ENCODE peak calls at places on chromosome 1, in ten cellular contexts. One of them, this sample, is unnamed.

GRCh38 chr1:33433509-33434362 is 2.8 kb upstream of the PHC2 start:
- DNase-seq in T-cell: peak; percentile 27
- DNase-seq in mucosa of descending colon: peak; percentile 53
- DNase-seq in brain microvascular endothelial cell: peak; percentile 97
- DNase-seq in activated T-helper 9 cell treated with anti-CD3 and anti-CD28 coated beads, Interleukin-2, amount 50 U/mL, for 16 hours: no peak
- DNase-seq in DMS 273 treated with DMSO at 0.1 percent for 48 hours: no peak
- DNase-seq in endothelial cell: no peak
- DNase-seq in SHP77: no peak
- DNase-seq in SK-N-SH: no peak
- DNase-seq in fibroblast of mammary gland: peak; percentile 100
- DNase-seq in this sample: peak; percentile 73

GRCh38 chr1:95451054-95451453 is 217.0 kb downstream of the RWDD3 start:
- DNase-seq in DMS 273 treated with DMSO at 0.1 percent for 48 hours: no peak
- DNase-seq in mucosa of descending colon: no peak
- DNase-seq in SHP77: no peak
- DNase-seq in endothelial cell: no peak
- DNase-seq in SK-N-SH: no peak
- DNase-seq in activated T-helper 9 cell treated with anti-CD3 and anti-CD28 coated beads, Interleukin-2, amount 50 U/mL, for 16 hours: no peak
- DNase-seq in T-cell: no peak
- DNase-seq in fibroblast of mammary gland: no peak
- DNase-seq in brain microvascular endothelial cell: no peak
- DNase-seq in this sample: peak; percentile 70

GRCh38 chr1:215201301-215201700 is 118.8 kb downstream of the KCNK2 start:
- DNase-seq in fibroblast of mammary gland: peak; percentile 59
- DNase-seq in brain microvascular endothelial cell: no peak
- DNase-seq in activated T-helper 9 cell treated with anti-CD3 and anti-CD28 coated beads, Interleukin-2, amount 50 U/mL, for 16 hours: no peak
- DNase-seq in SHP77: no peak
- DNase-seq in T-cell: no peak
- DNase-seq in DMS 273 treated with DMSO at 0.1 percent for 48 hours: no peak
- DNase-seq in SK-N-SH: no peak
- DNase-seq in mucosa of descending colon: no peak
- DNase-seq in endothelial cell: no peak
- DNase-seq in this sample: no peak

GRCh38 chr1:10522324-10522860 is 47.6 kb downstream of the PEX14 start:
- DNase-seq in brain microvascular endothelial cell: no peak
- DNase-seq in endothelial cell: no peak
- DNase-seq in mucosa of descending colon: no peak
- DNase-seq in activated T-helper 9 cell treated with anti-CD3 and anti-CD28 coated beads, Interleukin-2, amount 50 U/mL, for 16 hours: no peak
- DNase-seq in SHP77: no peak
- DNase-seq in SK-N-SH: no peak
- DNase-seq in DMS 273 treated with DMSO at 0.1 percent for 48 hours: no peak
- DNase-seq in fibroblast of mammary gland: no peak
- DNase-seq in T-cell: no peak
- DNase-seq in this sample: no peak

GRCh38 chr1:113850127-113850796 is 21.2 kb downstream of the PTPN22 start:
- DNase-seq in SHP77: no peak
- DNase-seq in DMS 273 treated with DMSO at 0.1 percent for 48 hours: no peak
- DNase-seq in SK-N-SH: no peak
- DNase-seq in T-cell: no peak
- DNase-seq in activated T-helper 9 cell treated with anti-CD3 and anti-CD28 coated beads, Interleukin-2, amount 50 U/mL, for 16 hours: no peak
- DNase-seq in brain microvascular endothelial cell: no peak
- DNase-seq in endothelial cell: no peak
- DNase-seq in mucosa of descending colon: no peak
- DNase-seq in fibroblast of mammary gland: no peak
- DNase-seq in this sample: no peak

GRCh38 chr1:193321242-193321842 is 134.9 kb upstream of the B3GALT2 start:
- DNase-seq in activated T-helper 9 cell treated with anti-CD3 and anti-CD28 coated beads, Interleukin-2, amount 50 U/mL, for 16 hours: no peak
- DNase-seq in brain microvascular endothelial cell: peak; percentile 27
- DNase-seq in SK-N-SH: no peak
- DNase-seq in endothelial cell: no peak
- DNase-seq in T-cell: no peak
- DNase-seq in mucosa of descending colon: no peak
- DNase-seq in DMS 273 treated with DMSO at 0.1 percent for 48 hours: no peak
- DNase-seq in fibroblast of mammary gland: no peak
- DNase-seq in SHP77: no peak
- DNase-seq in this sample: no peak

GRCh38 chr1:106798991-106799390 is 257.5 kb upstream of the PRMT6 start:
- DNase-seq in SK-N-SH: no peak
- DNase-seq in mucosa of descending colon: peak; percentile 1
- DNase-seq in fibroblast of mammary gland: peak; percentile 22
- DNase-seq in SHP77: no peak
- DNase-seq in brain microvascular endothelial cell: peak; percentile 10
- DNase-seq in endothelial cell: no peak
- DNase-seq in activated T-helper 9 cell treated with anti-CD3 and anti-CD28 coated beads, Interleukin-2, amount 50 U/mL, for 16 hours: no peak
- DNase-seq in T-cell: no peak
- DNase-seq in DMS 273 treated with DMSO at 0.1 percent for 48 hours: no peak
- DNase-seq in this sample: no peak

GRCh38 chr1:201562257-201562656 is 23.3 kb downstream of the NAV1 start:
- DNase-seq in endothelial cell: no peak
- DNase-seq in fibroblast of mammary gland: peak; percentile 97
- DNase-seq in SK-N-SH: peak; percentile 88
- DNase-seq in T-cell: no peak
- DNase-seq in SHP77: no peak
- DNase-seq in activated T-helper 9 cell treated with anti-CD3 and anti-CD28 coated beads, Interleukin-2, amount 50 U/mL, for 16 hours: no peak
- DNase-seq in mucosa of descending colon: no peak
- DNase-seq in brain microvascular endothelial cell: peak; percentile 71
- DNase-seq in DMS 273 treated with DMSO at 0.1 percent for 48 hours: no peak
- DNase-seq in this sample: no peak

GRCh38 chr1:179883040-179883501 is 986 bp downstream of the TOR1AIP1 start:
- DNase-seq in mucosa of descending colon: peak; percentile 50
- DNase-seq in T-cell: peak; percentile 55
- DNase-seq in activated T-helper 9 cell treated with anti-CD3 and anti-CD28 coated beads, Interleukin-2, amount 50 U/mL, for 16 hours: no peak
- DNase-seq in endothelial cell: no peak
- DNase-seq in fibroblast of mammary gland: no peak
- DNase-seq in SHP77: peak; percentile 75
- DNase-seq in SK-N-SH: peak; percentile 80
- DNase-seq in brain microvascular endothelial cell: no peak
- DNase-seq in DMS 273 treated with DMSO at 0.1 percent for 48 hours: no peak
- DNase-seq in this sample: no peak

GRCh38 chr1:86419277-86419903 is 4.6 kb upstream of the CLCA2 start:
- DNase-seq in T-cell: peak; percentile 59
- DNase-seq in mucosa of descending colon: peak; percentile 49
- DNase-seq in endothelial cell: no peak
- DNase-seq in DMS 273 treated with DMSO at 0.1 percent for 48 hours: no peak
- DNase-seq in brain microvascular endothelial cell: peak; percentile 23
- DNase-seq in SK-N-SH: no peak
- DNase-seq in fibroblast of mammary gland: peak; percentile 41
- DNase-seq in SHP77: peak; percentile 10
- DNase-seq in activated T-helper 9 cell treated with anti-CD3 and anti-CD28 coated beads, Interleukin-2, amount 50 U/mL, for 16 hours: no peak
- DNase-seq in this sample: peak; percentile 33

GRCh38 chr1:154476791-154477190 is 25.2 kb upstream of the TDRD10 start:
- DNase-seq in T-cell: no peak
- DNase-seq in fibroblast of mammary gland: no peak
- DNase-seq in activated T-helper 9 cell treated with anti-CD3 and anti-CD28 coated beads, Interleukin-2, amount 50 U/mL, for 16 hours: no peak
- DNase-seq in mucosa of descending colon: no peak
- DNase-seq in endothelial cell: no peak
- DNase-seq in brain microvascular endothelial cell: no peak
- DNase-seq in SHP77: no peak
- DNase-seq in DMS 273 treated with DMSO at 0.1 percent for 48 hours: no peak
- DNase-seq in SK-N-SH: no peak
- DNase-seq in this sample: no peak

GRCh38 chr1:203675596-203676347 is 49.1 kb downstream of the ATP2B4 start:
- DNase-seq in SHP77: no peak
- DNase-seq in endothelial cell: no peak
- DNase-seq in T-cell: peak; percentile 29
- DNase-seq in fibroblast of mammary gland: no peak
- DNase-seq in mucosa of descending colon: peak; percentile 53
- DNase-seq in brain microvascular endothelial cell: no peak
- DNase-seq in activated T-helper 9 cell treated with anti-CD3 and anti-CD28 coated beads, Interleukin-2, amount 50 U/mL, for 16 hours: no peak
- DNase-seq in SK-N-SH: no peak
- DNase-seq in DMS 273 treated with DMSO at 0.1 percent for 48 hours: no peak
- DNase-seq in this sample: peak; percentile 32